ENCODE peak calls at places on chromosomes 11 and 22, in eight cellular contexts. Q is stimulated activated CD4-positive, alpha-beta T cell treated with anti-CD3 and anti-CD28 coated beads, TNF-alpha, amount 100 ng/mL, for 1 hour; J is psoas muscle; H is left colon; F is EL; S is activated naive CD8-positive, alpha-beta T cell treated with anti-CD3 and anti-CD28 coated beads, Interleukin-2, amount 50 U/mL, for 24 hours; A is hypothalamus; K is stimulated activated CD8-positive, alpha-beta memory T cell treated with anti-CD3 and anti-CD28 coated beads, Interleukin-7, amount 100 ng/mL, for 24 hours. C is an unnamed sample.

GRCh38 chr11:82829101-82829500 is 71.1 kb downstream of the PRCP start:
- DNase-seq in H (no peak), J (no peak), A (no peak), F (no peak), S (no peak), Q (no peak), K (no peak), C (no peak)

GRCh38 chr22:30474683-30475424 is 3.0 kb upstream of the SEC14L3 start:
- DNase-seq in J (no peak), Q (no peak), F (no peak), H (no peak), S (no peak), A (no peak), K (no peak), C (no peak)

GRCh38 chr22:49514656-49515055 is 313.0 kb downstream of the BRD1 start:
- DNase-seq in K (no peak), J (no peak), Q (no peak), S (no peak), H (no peak), A (no peak), F (no peak), C (no peak)

GRCh38 chr11:123180166-123180565 is 14.9 kb downstream of the CLMP start:
- DNase-seq in A (no peak), K (no peak), Q (no peak), S (no peak), F (no peak), J (no peak), H (no peak), C (no peak)

GRCh38 chr11:61826930-61827572 is 1.0 kb upstream of the FADS2 start:
- DNase-seq in F (no peak), K (no peak), J (no peak), A (no peak), S (no peak), Q (no peak), H (no peak), C (no peak)

GRCh38 chr11:94877446-94878200 is 95.7 kb downstream of the CWC15 start:
- DNase-seq in Q (no peak), H (no peak), A (no peak), S (no peak), K (no peak), J (no peak), F (no peak), C (no peak)

GRCh38 chr22:29641781-29642355 is 38.4 kb downstream of the NF2 start:
- DNase-seq in Q (no peak), H (no peak), F (no peak), J (no peak), S (no peak), K (no peak), A (no peak), C (no peak)

GRCh38 chr22:32999039-32999861 is 58.9 kb downstream of the SYN3 start:
- DNase-seq in S (no peak), A (no peak), Q (no peak), K (no peak), F (no peak), H (no peak), J (no peak), C (no peak)

GRCh38 chr11:116371146-116371545 is 401.6 kb downstream of the BUD13 start:
- DNase-seq in J (no peak), K (no peak), F (no peak), H (no peak), Q (no peak), S (no peak), A (no peak), C (no peak)

GRCh38 chr22:24465566-24465965 is 29.6 kb upstream of the UPB1 start:
- DNase-seq in J (no peak), Q (no peak), A (no peak), H (no peak), F (peak; percentile 82), S (no peak), K (no peak), C (no peak)

GRCh38 chr22:40024201-40025061 is 29.7 kb downstream of the FAM83F start:
- DNase-seq in F (peak; percentile 66), J (peak; percentile 54), H (peak; percentile 88), A (peak; percentile 30), Q (peak; percentile 49), K (peak; percentile 31), S (peak; percentile 71), C (peak; percentile 68)

GRCh38 chr22:41910050-41910598 is 4.8 kb downstream of the SHISA8 start:
- DNase-seq in H (no peak), Q (no peak), A (no peak), J (no peak), K (no peak), S (no peak), F (no peak), C (peak; percentile 52)

GRCh38 chr11:19777342-19778102 is 64.9 kb downstream of the NAV2 start:
- DNase-seq in Q (no peak), J (no peak), F (peak; percentile 70), H (peak; percentile 19), S (peak; percentile 7), A (no peak), K (no peak), C (no peak)

GRCh38 chr22:44242946-44243724 is 62.4 kb downstream of the PARVG start:
- DNase-seq in A (no peak), S (no peak), J (no peak), F (no peak), K (no peak), Q (no peak), H (no peak), C (no peak)